ENCODE peak calls at places on chromosomes 7 and 10, in eight cellular contexts. R is neural progenitor cell, X is AG04450, A is IMR-90, J is cardiac muscle cell, B is fibroblast of lung, U is PC-3, E is psoas muscle. N is an unnamed sample.

GRCh38 chr10:130403153-130403890 is 267.1 kb downstream of the GLRX3 start:
- DNase-seq in E (no peak), J (no peak), U (no peak), B (no peak), X (no peak), R (no peak), A (no peak), N (no peak)

GRCh38 chr7:140209866-140210609 is 33.3 kb upstream of the KDM7A start:
- DNase-seq in E (no peak), A (no peak), X (no peak), J (no peak), B (no peak), R (no peak), U (no peak), N (peak; percentile 22)

GRCh38 chr10:4498763-4499251 is 327.2 kb upstream of the AKR1E2 start:
- DNase-seq in U (peak; percentile 45), R (no peak), J (peak; percentile 84), A (peak; percentile 94), E (no peak), B (peak; percentile 92), X (peak; percentile 75), N (no peak)

GRCh38 chr7:16528520-16528919 is 1.9 kb downstream of the LRRC72 start:
- DNase-seq in R (no peak), A (peak; percentile 22), U (no peak), B (peak; percentile 3), X (no peak), E (no peak), J (no peak), N (no peak)

GRCh38 chr7:102396710-102397019 is 502 bp downstream of the PRKRIP1 start:
- DNase-seq in R (no peak), J (no peak), U (peak; percentile 20), A (no peak), E (no peak), B (no peak), X (no peak), N (no peak)

GRCh38 chr7:97285348-97285747 is 167.8 kb downstream of the SDHAF3 start:
- DNase-seq in A (no peak), U (no peak), R (no peak), J (no peak), X (no peak), B (no peak), E (no peak), N (no peak)

GRCh38 chr10:132919374-132920100 is 22.8 kb downstream of the CFAP46 start:
- DNase-seq in J (no peak), B (no peak), E (peak; percentile 39), U (no peak), X (no peak), R (no peak), A (no peak), N (no peak)

GRCh38 chr7:116097365-116098009 is 66.9 kb upstream of the TFEC start:
- DNase-seq in R (no peak), U (peak; percentile 89), E (no peak), X (no peak), B (peak; percentile 89), J (peak; percentile 61), A (peak; percentile 58), N (no peak)

GRCh38 chr10:6711286-6711817 is 131.3 kb upstream of the PRKCQ start:
- DNase-seq in A (no peak), X (no peak), U (no peak), J (no peak), B (no peak), E (no peak), R (no peak), N (no peak)

GRCh38 chr10:129621694-129622093 is 154.7 kb downstream of the MGMT start:
- DNase-seq in E (no peak), R (no peak), U (peak; percentile 19), B (peak; percentile 21), J (no peak), A (peak; percentile 27), X (no peak), N (no peak)

GRCh38 chr10:83212632-83213349 is 926.5 kb upstream of the GHITM start:
- DNase-seq in U (peak; percentile 9), A (no peak), E (no peak), R (no peak), X (no peak), J (peak; percentile 7), B (peak; percentile 95), N (no peak)

GRCh38 chr7:44282601-44283171 is 42.7 kb downstream of the CAMK2B start:
- DNase-seq in X (no peak), E (peak; percentile 54), R (no peak), U (no peak), A (no peak), B (no peak), J (no peak), N (no peak)

GRCh38 chr10:100163704-100164621 is 21.9 kb downstream of the ERLIN1 start:
- DNase-seq in B (no peak), J (peak; percentile 27), X (no peak), A (peak; percentile 15), R (no peak), U (peak; percentile 11), E (no peak), N (no peak)

GRCh38 chr7:2006921-2007381 is 225.8 kb downstream of the MAD1L1 start:
- DNase-seq in E (peak; percentile 44), X (no peak), B (no peak), A (no peak), R (no peak), J (no peak), U (no peak), N (no peak)

GRCh38 chr7:110922906-110923305 is 168.0 kb upstream of the LRRN3 start:
- DNase-seq in E (no peak), A (peak; percentile 83), B (peak; percentile 64), U (peak; percentile 90), R (no peak), J (peak; percentile 41), X (no peak), N (no peak)

GRCh38 chr10:70774810-70775678 is 10.1 kb downstream of the TBATA start:
- DNase-seq in J (no peak), B (no peak), X (no peak), U (peak; percentile 60), E (no peak), R (no peak), A (no peak), N (no peak)

GRCh38 chr10:79391231-79392019 is 44.2 kb downstream of the PPIF start:
- DNase-seq in B (no peak), U (no peak), A (no peak), R (no peak), X (no peak), J (no peak), E (peak; percentile 47), N (no peak)

DNA sequence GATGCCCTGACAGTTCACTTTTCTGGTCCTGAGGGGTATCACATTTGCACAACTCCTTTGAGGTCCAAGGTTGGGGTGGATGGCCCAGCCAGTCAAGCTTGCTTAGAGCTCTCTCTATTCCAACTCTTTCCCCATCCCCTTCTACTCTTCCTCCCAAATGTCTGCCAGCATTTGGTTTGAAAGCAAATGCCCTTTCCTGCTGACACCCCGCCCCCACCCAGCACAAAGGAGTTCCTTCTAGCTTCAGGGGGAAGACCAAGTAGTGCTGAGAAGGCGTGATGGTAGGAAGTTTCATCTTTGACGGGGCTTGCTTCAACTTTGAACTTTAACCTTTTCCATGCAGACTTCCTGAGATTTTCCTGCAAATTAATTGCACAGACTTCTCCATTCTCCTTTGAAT is 137.5 kb upstream of the TCF7L2 start:
- DNase-seq in B (no peak), A (no peak), X (no peak), J (no peak), E (no peak), U (no peak), R (no peak), N (no peak)
- H3K4me3 ChIP-seq in B (no peak overlapping the region), A (no peak overlapping the region), X (peak overlapping the region; percentile 13), J (no peak overlapping the region), E (no peak overlapping the region), U (no peak overlapping the region), R (no peak overlapping the region), N (no peak overlapping the region)

GRCh38 chr10:34998940-34999339 is 91.2 kb downstream of the CUL2 start:
- DNase-seq in J (no peak), R (no peak), A (no peak), B (no peak), E (no peak), X (no peak), U (no peak), N (no peak)

GRCh38 chr10:34995925-34996324 is 94.2 kb downstream of the CUL2 start:
- DNase-seq in R (peak; percentile 56), E (no peak), A (no peak), U (no peak), B (no peak), J (no peak), X (no peak), N (no peak)

GRCh38 chr10:34996843-34997242 is 93.3 kb downstream of the CUL2 start:
- DNase-seq in J (peak; percentile 66), R (no peak), U (no peak), B (no peak), E (peak; percentile 55), X (no peak), A (peak; percentile 16), N (no peak)

GRCh38 chr10:34993782-34994181 is 96.4 kb downstream of the CUL2 start:
- DNase-seq in A (no peak), X (no peak), R (no peak), B (no peak), J (no peak), U (no peak), E (no peak), N (no peak)

DNA sequence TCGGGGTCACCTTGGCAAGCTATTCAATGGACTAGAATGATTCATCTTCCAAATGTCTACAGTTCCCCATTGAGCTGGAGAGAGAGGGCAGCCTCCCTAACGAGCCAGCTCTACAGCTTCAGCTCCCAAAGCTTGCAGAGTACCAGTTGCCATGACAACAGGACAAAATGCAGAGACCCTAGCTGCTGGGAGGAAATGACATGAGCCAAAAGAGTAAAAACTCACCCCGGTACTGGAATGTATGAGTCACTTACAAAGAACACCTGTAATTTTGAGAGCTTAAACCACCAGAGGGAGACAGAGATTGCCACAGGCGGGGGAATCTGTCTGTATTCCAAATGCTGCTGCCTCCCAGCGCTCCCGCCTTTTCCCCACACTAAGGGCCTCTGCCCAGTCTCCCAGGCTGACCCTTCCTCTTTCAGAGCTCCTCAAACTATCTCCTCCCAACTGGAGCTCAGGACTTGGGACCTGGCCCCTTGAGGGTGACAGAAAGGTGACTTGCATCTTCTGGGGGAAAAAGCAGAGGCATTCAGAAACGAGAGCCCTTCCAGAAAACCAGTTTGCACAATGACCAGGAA is 95.5 kb downstream of the CUL2 start:
- DNase-seq in J (peak; percentile 87), A (peak; percentile 76), E (no peak), X (peak; percentile 37), U (peak; percentile 100), R (peak; percentile 85), B (peak; percentile 91), N (no peak)
- TF ChIP-seq CTCF in J (peak; percentile 82), A (peak; percentile 66), E (peak; percentile 52), X (peak; percentile 77), U (peak; percentile 100), R (peak; percentile 78), B (peak; percentile 69), N (peak; percentile 73)

GRCh38 chr10:43479275-43479674 is 42.4 kb downstream of the ZNF487 start:
- DNase-seq in U (no peak), A (peak; percentile 41), B (peak; percentile 25), X (no peak), R (no peak), E (no peak), J (no peak), N (no peak)

GRCh38 chr10:43482319-43483078 is 45.6 kb downstream of the ZNF487 start:
- DNase-seq in J (no peak), E (no peak), A (no peak), U (no peak), X (no peak), B (no peak), R (no peak), N (no peak)
- H3K9me3 ChIP-seq in J (no peaks in the 10 kb centered on the region), E (peaks cover 29% of the 10 kb centered on the region), A (peaks cover 11% of the 10 kb centered on the region), U (peaks cover 38% of the 10 kb centered on the region), X (peaks cover 24% of the 10 kb centered on the region), B (no peaks in the 10 kb centered on the region), R (peaks cover 7% of the 10 kb centered on the region), N (peaks cover 8% of the 10 kb centered on the region)

GRCh38 chr7:157003445-157004049 is 6.9 kb downstream of the MNX1 start:
- DNase-seq in E (no peak), J (no peak), R (peak; percentile 56), U (no peak), X (no peak), B (no peak), A (no peak), N (no peak)
- H3K4me3 ChIP-seq in E (peak overlapping the region; percentile 43), J (no peak overlapping the region), R (peak overlapping the region; percentile 26), U (peak overlapping the region; percentile 52), X (no peak overlapping the region), B (no peak overlapping the region), A (no peak overlapping the region), N (no peak overlapping the region)